ENCODE peak calls at places on chromosomes 7 and 10, in four cellular contexts. H is fibroblast of the conjunctiva, F is GM12878, B is endothelial cell. U is an unnamed sample.

GRCh38 chr7:151992375-151992774 is 33.1 kb upstream of the GALNT11 start:
- DNase-seq in H (peak), F (no peak), B (peak), U (peak)

GRCh38 chr10:47165711-47166404 is 134.1 kb upstream of the GDF10 start:
- DNase-seq in H (peak), F (no peak), B (no peak), U (peak)

GRCh38 chr7:28433604-28434254 is 21.4 kb downstream of the CREB5 start:
- DNase-seq in H (no peak), F (no peak), B (no peak), U (peak)

GRCh38 chr10:69438531-69439349 is 12.5 kb upstream of the TSPAN15 start:
- DNase-seq in H (no peak), F (no peak), B (no peak), U (no peak)

GRCh38 chr7:133797818-133798485 is 329.2 kb upstream of the LRGUK start:
- DNase-seq in H (no peak), F (no peak), B (no peak), U (no peak)

GRCh38 chr10:128274938-128275337 is 148.7 kb upstream of the MKI67 start:
- DNase-seq in H (no peak), F (no peak), B (no peak), U (peak)

GRCh38 chr10:29618341-29619171 is 16.2 kb downstream of the SVIL start:
- DNase-seq in H (no peak), F (no peak), B (no peak), U (peak)

GRCh38 chr10:36023939-36024338 is 381.8 kb upstream of the FZD8 start:
- DNase-seq in H (no peak), F (no peak), B (no peak), U (peak)

GRCh38 chr7:18469332-18469731 is 26.2 kb upstream of the HDAC9 start:
- DNase-seq in H (no peak), F (no peak), B (no peak), U (no peak)

GRCh38 chr7:154906736-154907355 is 96.1 kb downstream of the PAXIP1 start:
- DNase-seq in H (no peak), F (no peak), B (no peak), U (no peak)

GRCh38 chr10:122532601-122533266 is 27.8 kb upstream of the DMBT1 start:
- DNase-seq in H (no peak), F (no peak), B (no peak), U (no peak)

GRCh38 chr10:132102717-132103110 is 37.0 kb downstream of the JAKMIP3 start:
- DNase-seq in H (no peak), F (no peak), B (no peak), U (no peak)

GRCh38 chr10:132459252-132460028 is 62.4 kb downstream of the PWWP2B start:
- DNase-seq in H (no peak), F (no peak), B (no peak), U (no peak)

GRCh38 chr7:1588978-1589377 is 19.1 kb upstream of the PSMG3 start:
- DNase-seq in H (no peak), F (no peak), B (no peak), U (no peak)

GRCh38 chr10:2839081-2839725 is 228.1 kb upstream of the PFKP start:
- DNase-seq in H (no peak), F (no peak), B (peak), U (peak)

GRCh38 chr7:73704640-73705550 is 14.6 kb downstream of the STX1A start:
- DNase-seq in H (peak), F (no peak), B (no peak), U (peak)

GRCh38 chr7:136857573-136857972 is 10.9 kb upstream of the CHRM2 start:
- DNase-seq in H (no peak), F (no peak), B (no peak), U (peak)

GRCh38 chr7:7737674-7738073 is 19.3 kb upstream of the RPA3 start:
- DNase-seq in H (no peak), F (no peak), B (no peak), U (no peak)

GRCh38 chr10:101575580-101576228 is 12.4 kb downstream of the POLL start:
- DNase-seq in H (no peak), F (no peak), B (no peak), U (no peak)

GRCh38 chr7:158142657-158143056 is 445.0 kb downstream of the PTPRN2 start:
- DNase-seq in H (no peak), F (no peak), B (no peak), U (no peak)

GRCh38 chr10:59126992-59127391 is 49.5 kb upstream of the PHYHIPL start:
- DNase-seq in H (no peak), F (no peak), B (no peak), U (no peak)

GRCh38 chr10:71582019-71582418 is 137.6 kb downstream of the C10orf105 start:
- DNase-seq in H (no peak), F (no peak), B (peak), U (peak)

GRCh38 chr10:124287791-124288190 is 130.9 kb downstream of the OAT start:
- DNase-seq in H (no peak), F (no peak), B (no peak), U (no peak)

GRCh38 chr10:49539320-49539885 is 482 bp upstream of the ERCC6 start:
- DNase-seq in H (peak), F (no peak), B (peak), U (peak)

GRCh38 chr10:67629461-67629971 is 66.5 kb downstream of the CTNNA3 start:
- DNase-seq in H (no peak), F (peak), B (no peak), U (no peak)

GRCh38 chr7:158008267-158008666 is 579.4 kb downstream of the PTPRN2 start:
- DNase-seq in H (no peak), F (no peak), B (no peak), U (no peak)

GRCh38 chr7:7323352-7323751 is 141.0 kb downstream of the C1GALT1 start:
- DNase-seq in H (no peak), F (peak), B (no peak), U (no peak)

GRCh38 chr7:138668946-138669345 is 32.2 kb downstream of the SVOPL start:
- DNase-seq in H (no peak), F (no peak), B (no peak), U (no peak)

GRCh38 chr7:80379034-80379433 is 132.8 kb downstream of the GNAT3 start:
- DNase-seq in H (peak), F (no peak), B (no peak), U (peak)

GRCh38 chr10:78712147-78712546 is 356.6 kb upstream of the ZMIZ1 start:
- DNase-seq in H (no peak), F (no peak), B (no peak), U (no peak)

GRCh38 chr7:5780801-5781496 is 514 bp downstream of the RNF216 start:
- DNase-seq in H (no peak), F (no peak), B (peak), U (peak)

GRCh38 chr10:71975087-71975890 is 11.1 kb downstream of the CHST3 start:
- DNase-seq in H (no peak), F (no peak), B (no peak), U (no peak)

GRCh38 chr7:76512941-76513816 is 2.8 kb downstream of the UPK3B start:
- DNase-seq in H (no peak), F (no peak), B (peak), U (peak)

GRCh38 chr10:76984559-76985443 is 652.8 kb downstream of the KCNMA1 start:
- DNase-seq in H (peak), F (no peak), B (peak), U (peak)

U was measured in fibroblast of pulmonary artery.